ENCODE peak calls at places on chromosome 17, in nine cellular contexts. One of them, this sample, is unnamed.

GRCh38 chr17:35568561-35568960 is 7.9 kb upstream of the SLFN14 start:
- DNase-seq in GM12878: no peak
- DNase-seq in transverse colon: peak
- DNase-seq in H1: no peak
- DNase-seq in tibial nerve: no peak
- DNase-seq in stomach: no peak
- DNase-seq in esophagus muscularis mucosa: no peak
- DNase-seq in sigmoid colon: no peak
- DNase-seq in A549: peak
- DNase-seq in this sample: no peak

GRCh38 chr17:80545499-80545826 is 825 bp downstream of the RPTOR start:
- DNase-seq in sigmoid colon: peak
- DNase-seq in GM12878: no peak
- DNase-seq in A549: no peak
- DNase-seq in esophagus muscularis mucosa: no peak
- DNase-seq in transverse colon: no peak
- DNase-seq in H1: no peak
- DNase-seq in tibial nerve: no peak
- DNase-seq in stomach: no peak
- DNase-seq in this sample: no peak

GRCh38 chr17:63082273-63082861 is 116.3 kb downstream of the TANC2 start:
- DNase-seq in sigmoid colon: no peak
- DNase-seq in esophagus muscularis mucosa: no peak
- DNase-seq in stomach: no peak
- DNase-seq in H1: no peak
- DNase-seq in A549: peak
- DNase-seq in transverse colon: no peak
- DNase-seq in tibial nerve: no peak
- DNase-seq in GM12878: no peak
- DNase-seq in this sample: no peak

GRCh38 chr17:67164298-67164697 is 80.7 kb downstream of the HELZ start:
- DNase-seq in A549: no peak
- DNase-seq in sigmoid colon: no peak
- DNase-seq in GM12878: no peak
- DNase-seq in stomach: no peak
- DNase-seq in transverse colon: no peak
- DNase-seq in tibial nerve: no peak
- DNase-seq in H1: no peak
- DNase-seq in esophagus muscularis mucosa: no peak
- DNase-seq in this sample: no peak

GRCh38 chr17:5874486-5874885 is 195.7 kb upstream of the WSCD1 start:
- DNase-seq in transverse colon: no peak
- DNase-seq in GM12878: no peak
- DNase-seq in stomach: no peak
- DNase-seq in tibial nerve: no peak
- DNase-seq in esophagus muscularis mucosa: no peak
- DNase-seq in H1: no peak
- DNase-seq in A549: no peak
- DNase-seq in sigmoid colon: no peak
- DNase-seq in this sample: no peak

GRCh38 chr17:4199818-4200402 is 56.9 kb downstream of the CYB5D2 start:
- DNase-seq in sigmoid colon: no peak
- DNase-seq in esophagus muscularis mucosa: no peak
- DNase-seq in H1: no peak
- DNase-seq in stomach: no peak
- DNase-seq in transverse colon: no peak
- DNase-seq in GM12878: no peak
- DNase-seq in tibial nerve: no peak
- DNase-seq in A549: peak
- DNase-seq in this sample: no peak

GRCh38 chr17:4786516-4786915 is 352 bp upstream of the VMO1 start:
- DNase-seq in H1: no peak
- DNase-seq in transverse colon: no peak
- DNase-seq in tibial nerve: no peak
- DNase-seq in sigmoid colon: no peak
- DNase-seq in esophagus muscularis mucosa: no peak
- DNase-seq in stomach: no peak
- DNase-seq in A549: no peak
- DNase-seq in GM12878: no peak
- DNase-seq in this sample: no peak

GRCh38 chr17:53797497-53797896 is 25.2 kb upstream of the KIF2B start:
- DNase-seq in GM12878: no peak
- DNase-seq in sigmoid colon: no peak
- DNase-seq in A549: no peak
- DNase-seq in transverse colon: no peak
- DNase-seq in stomach: no peak
- DNase-seq in H1: no peak
- DNase-seq in tibial nerve: no peak
- DNase-seq in esophagus muscularis mucosa: no peak
- DNase-seq in this sample: no peak

GRCh38 chr17:75975757-75976174 is 3.2 kb downstream of the ACOX1 start:
- DNase-seq in A549: no peak
- DNase-seq in esophagus muscularis mucosa: no peak
- DNase-seq in H1: no peak
- DNase-seq in tibial nerve: no peak
- DNase-seq in transverse colon: no peak
- DNase-seq in stomach: no peak
- DNase-seq in GM12878: no peak
- DNase-seq in sigmoid colon: no peak
- DNase-seq in this sample: no peak

GRCh38 chr17:75980188-75981018 is 1.4 kb downstream of the TEN1 start:
- DNase-seq in tibial nerve: no peak
- DNase-seq in transverse colon: no peak
- DNase-seq in stomach: no peak
- DNase-seq in H1: no peak
- DNase-seq in sigmoid colon: peak
- DNase-seq in esophagus muscularis mucosa: no peak
- DNase-seq in GM12878: no peak
- DNase-seq in A549: no peak
- DNase-seq in this sample: no peak

GRCh38 chr17:75978938-75979704 is at the start of the genes ACOX1 and TEN1:
- DNase-seq in GM12878: peak
- DNase-seq in A549: peak
- DNase-seq in H1: peak
- DNase-seq in tibial nerve: peak
- DNase-seq in stomach: peak
- DNase-seq in sigmoid colon: peak
- DNase-seq in transverse colon: peak
- DNase-seq in esophagus muscularis mucosa: peak
- DNase-seq in this sample: peak

GRCh38 chr17:75979705-75980187 is 706 bp downstream of the TEN1 start:
- DNase-seq in A549: no peak
- DNase-seq in H1: no peak
- DNase-seq in sigmoid colon: no peak
- DNase-seq in stomach: no peak
- DNase-seq in GM12878: no peak
- DNase-seq in tibial nerve: no peak
- DNase-seq in esophagus muscularis mucosa: no peak
- DNase-seq in transverse colon: no peak
- DNase-seq in this sample: no peak

DNA sequence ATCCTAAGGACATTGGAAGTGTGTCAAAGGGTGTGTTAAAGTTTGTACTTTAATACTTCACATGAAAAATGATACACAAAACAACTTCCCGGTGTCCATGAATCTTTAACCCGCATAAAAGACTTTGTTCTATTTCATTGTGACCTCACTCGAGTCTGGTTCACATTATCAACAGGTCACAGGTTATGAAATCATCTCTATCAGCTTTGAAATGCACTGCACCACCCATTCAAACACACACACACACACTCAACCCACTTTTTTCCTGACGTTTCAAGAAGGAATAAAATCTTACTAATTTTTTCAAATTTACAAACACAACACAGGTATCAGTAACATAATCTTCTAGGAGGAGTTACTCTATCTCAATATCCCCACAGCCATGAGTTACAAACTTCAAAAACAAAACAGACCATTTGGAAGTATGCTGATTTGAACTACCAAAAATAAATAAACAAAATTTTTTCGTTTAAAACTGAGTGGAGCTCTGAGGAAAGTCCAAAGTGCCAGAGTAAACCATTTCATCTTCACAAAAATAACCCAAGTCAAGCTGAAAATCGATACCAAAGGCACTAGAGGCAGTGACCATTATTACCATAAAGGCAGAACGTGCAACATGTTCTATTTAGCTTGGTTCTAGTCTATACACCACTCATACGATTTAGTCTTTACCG is 2.7 kb downstream of the ACOX1 start:
- DNase-seq in stomach: no peak
- DNase-seq in tibial nerve: no peak
- DNase-seq in sigmoid colon: no peak
- DNase-seq in GM12878: no peak
- DNase-seq in H1: no peak
- DNase-seq in A549: peak
- DNase-seq in transverse colon: no peak
- DNase-seq in esophagus muscularis mucosa: no peak
- DNase-seq in this sample: no peak
- TF ChIP-seq POLR2A in stomach: no peak
- TF ChIP-seq POLR2A in tibial nerve: no peak
- TF ChIP-seq POLR2A in sigmoid colon: no peak
- TF ChIP-seq POLR2A in GM12878: no peak
- TF ChIP-seq POLR2A in H1: no peak
- TF ChIP-seq POLR2A in A549: no peak
- TF ChIP-seq POLR2A in transverse colon: peak
- TF ChIP-seq POLR2A in esophagus muscularis mucosa: no peak
- TF ChIP-seq POLR2A in this sample: no peak

DNA sequence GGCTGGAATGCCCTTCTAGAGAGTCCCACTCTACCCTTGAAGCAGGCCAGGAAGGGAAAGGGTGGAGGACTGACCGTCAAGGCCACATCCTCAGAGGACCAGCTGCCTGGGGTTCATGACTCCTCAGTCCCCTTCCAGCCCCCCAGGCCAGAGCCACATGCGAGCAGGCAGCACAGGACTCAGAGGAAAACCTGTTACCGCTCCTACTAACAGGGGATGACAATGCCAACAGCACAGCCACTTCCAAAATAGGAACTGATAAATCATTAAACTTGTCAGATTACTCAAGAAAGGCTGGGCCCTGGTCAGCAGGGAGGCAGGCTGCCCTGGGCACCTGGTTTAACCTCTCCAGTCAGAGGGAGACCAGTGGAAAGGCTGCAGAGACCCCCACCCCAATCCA is 206.2 kb upstream of the SDK2 start:
- DNase-seq in GM12878: no peak
- DNase-seq in esophagus muscularis mucosa: no peak
- DNase-seq in transverse colon: no peak
- DNase-seq in stomach: no peak
- DNase-seq in H1: no peak
- DNase-seq in sigmoid colon: no peak
- DNase-seq in tibial nerve: no peak
- DNase-seq in A549: no peak
- DNase-seq in this sample: no peak
- TF ChIP-seq EP300 in GM12878: no peak
- TF ChIP-seq EP300 in esophagus muscularis mucosa: no peak
- TF ChIP-seq EP300 in transverse colon: no peak
- TF ChIP-seq EP300 in stomach: no peak
- TF ChIP-seq EP300 in H1: no peak
- TF ChIP-seq EP300 in sigmoid colon: no peak
- TF ChIP-seq EP300 in tibial nerve: no peak
- TF ChIP-seq EP300 in A549: no peak
- TF ChIP-seq EP300 in this sample: no peak

DNA sequence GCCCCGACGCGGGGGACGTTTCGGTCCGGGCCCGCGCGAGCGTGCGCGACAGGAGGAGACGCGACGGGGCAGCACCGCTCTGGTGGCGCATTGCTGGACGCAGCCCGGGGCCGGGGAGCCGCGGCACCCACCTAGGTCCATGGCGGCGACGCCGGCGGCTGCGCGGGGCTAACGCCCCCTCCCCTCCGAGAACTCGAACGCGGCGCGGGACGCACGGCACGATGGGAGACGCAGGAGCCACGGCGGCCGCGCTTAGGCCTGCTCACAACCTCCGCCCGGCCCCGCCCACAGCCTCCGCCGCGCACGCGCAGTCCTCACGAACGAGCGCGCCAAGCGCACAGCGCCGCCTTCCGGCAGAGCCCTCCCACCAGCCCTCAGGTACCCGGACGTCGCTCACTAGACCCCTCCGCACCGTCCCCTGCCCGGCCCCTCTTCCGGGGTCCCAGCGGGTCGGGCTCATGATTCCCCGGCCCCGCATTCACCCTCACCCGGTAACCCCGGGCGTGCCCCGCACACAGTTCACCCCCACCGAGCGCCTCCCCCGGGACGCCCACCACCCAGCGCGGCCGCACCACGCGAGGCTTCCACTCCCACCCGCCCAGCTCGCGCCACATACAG is at the start of gene GEMIN4:
- DNase-seq in transverse colon: peak
- DNase-seq in H1: peak
- DNase-seq in GM12878: peak
- DNase-seq in sigmoid colon: peak
- DNase-seq in A549: peak
- DNase-seq in esophagus muscularis mucosa: peak
- DNase-seq in tibial nerve: peak
- DNase-seq in stomach: peak
- DNase-seq in this sample: peak
- TF ChIP-seq POLR2A in transverse colon: peak
- TF ChIP-seq POLR2A in H1: peak
- TF ChIP-seq POLR2A in GM12878: peak
- TF ChIP-seq POLR2A in sigmoid colon: no peak
- TF ChIP-seq POLR2A in A549: peak
- TF ChIP-seq POLR2A in esophagus muscularis mucosa: peak
- TF ChIP-seq POLR2A in tibial nerve: peak
- TF ChIP-seq POLR2A in stomach: no peak
- TF ChIP-seq POLR2A in this sample: peak

GRCh38 chr17:31686495-31686894 is 172.5 kb downstream of the COPRS start:
- DNase-seq in tibial nerve: no peak
- DNase-seq in sigmoid colon: no peak
- DNase-seq in H1: no peak
- DNase-seq in esophagus muscularis mucosa: no peak
- DNase-seq in GM12878: no peak
- DNase-seq in transverse colon: no peak
- DNase-seq in A549: no peak
- DNase-seq in stomach: no peak
- DNase-seq in this sample: no peak
- TF ChIP-seq EP300 in tibial nerve: no peak
- TF ChIP-seq EP300 in sigmoid colon: no peak
- TF ChIP-seq EP300 in H1: no peak
- TF ChIP-seq EP300 in esophagus muscularis mucosa: no peak
- TF ChIP-seq EP300 in GM12878: no peak
- TF ChIP-seq EP300 in transverse colon: no peak
- TF ChIP-seq EP300 in A549: no peak
- TF ChIP-seq EP300 in stomach: no peak
- TF ChIP-seq EP300 in this sample: no peak